ENCODE peak calls at places on chromosomes 13 and 19, in seven cellular contexts. One of them, this sample, is unnamed.

GRCh38 chr13:52750713-52751112 is 11.1 kb upstream of the CNMD start:
- DNase-seq in neural crest cell: no peak
- DNase-seq in activated CD4-positive, alpha-beta T cell treated with anti-CD3 and anti-CD28 coated beads for 1 hour: no peak
- DNase-seq in mucosa of descending colon: no peak
- DNase-seq in LoVo: no peak
- DNase-seq in KBM-7: no peak
- DNase-seq in PC-9: no peak
- DNase-seq in this sample: no peak

GRCh38 chr19:39843919-39844793 is 2.0 kb downstream of the FBL start:
- DNase-seq in neural crest cell: no peak
- DNase-seq in activated CD4-positive, alpha-beta T cell treated with anti-CD3 and anti-CD28 coated beads for 1 hour: no peak
- DNase-seq in mucosa of descending colon: peak
- DNase-seq in LoVo: peak
- DNase-seq in KBM-7: peak
- DNase-seq in PC-9: no peak
- DNase-seq in this sample: no peak

GRCh38 chr13:75485286-75486062 is 3.5 kb upstream of the TBC1D4 start:
- DNase-seq in neural crest cell: no peak
- DNase-seq in activated CD4-positive, alpha-beta T cell treated with anti-CD3 and anti-CD28 coated beads for 1 hour: no peak
- DNase-seq in mucosa of descending colon: no peak
- DNase-seq in LoVo: no peak
- DNase-seq in KBM-7: no peak
- DNase-seq in PC-9: peak
- DNase-seq in this sample: no peak

GRCh38 chr19:42363614-42364346 is 26.3 kb downstream of the CNFN start:
- DNase-seq in neural crest cell: no peak
- DNase-seq in activated CD4-positive, alpha-beta T cell treated with anti-CD3 and anti-CD28 coated beads for 1 hour: no peak
- DNase-seq in mucosa of descending colon: no peak
- DNase-seq in LoVo: no peak
- DNase-seq in KBM-7: peak
- DNase-seq in PC-9: no peak
- DNase-seq in this sample: no peak

GRCh38 chr19:51396175-51396574 is 5.8 kb upstream of the C19orf84 start:
- DNase-seq in neural crest cell: no peak
- DNase-seq in activated CD4-positive, alpha-beta T cell treated with anti-CD3 and anti-CD28 coated beads for 1 hour: no peak
- DNase-seq in mucosa of descending colon: no peak
- DNase-seq in LoVo: no peak
- DNase-seq in KBM-7: no peak
- DNase-seq in PC-9: no peak
- DNase-seq in this sample: no peak

GRCh38 chr13:40779049-40779448 is 8.1 kb upstream of the MRPS31 start:
- DNase-seq in neural crest cell: no peak
- DNase-seq in activated CD4-positive, alpha-beta T cell treated with anti-CD3 and anti-CD28 coated beads for 1 hour: no peak
- DNase-seq in mucosa of descending colon: no peak
- DNase-seq in LoVo: no peak
- DNase-seq in KBM-7: no peak
- DNase-seq in PC-9: no peak
- DNase-seq in this sample: no peak

GRCh38 chr19:29086182-29086581 is 126.8 kb downstream of the UQCRFS1 start:
- DNase-seq in neural crest cell: no peak
- DNase-seq in activated CD4-positive, alpha-beta T cell treated with anti-CD3 and anti-CD28 coated beads for 1 hour: no peak
- DNase-seq in mucosa of descending colon: no peak
- DNase-seq in LoVo: no peak
- DNase-seq in KBM-7: no peak
- DNase-seq in PC-9: no peak
- DNase-seq in this sample: no peak

GRCh38 chr19:13864513-13865242 is 12.3 kb upstream of the NANOS3 start:
- DNase-seq in neural crest cell: no peak
- DNase-seq in activated CD4-positive, alpha-beta T cell treated with anti-CD3 and anti-CD28 coated beads for 1 hour: no peak
- DNase-seq in mucosa of descending colon: no peak
- DNase-seq in LoVo: no peak
- DNase-seq in KBM-7: peak
- DNase-seq in PC-9: peak
- DNase-seq in this sample: peak

GRCh38 chr13:70107125-70107497 is 515 bp upstream of the ATXN8OS start:
- DNase-seq in neural crest cell: no peak
- DNase-seq in activated CD4-positive, alpha-beta T cell treated with anti-CD3 and anti-CD28 coated beads for 1 hour: no peak
- DNase-seq in mucosa of descending colon: no peak
- DNase-seq in LoVo: no peak
- DNase-seq in KBM-7: no peak
- DNase-seq in PC-9: no peak
- DNase-seq in this sample: no peak

GRCh38 chr13:37715606-37716015 is 117.0 kb upstream of the POSTN start:
- DNase-seq in neural crest cell: no peak
- DNase-seq in activated CD4-positive, alpha-beta T cell treated with anti-CD3 and anti-CD28 coated beads for 1 hour: no peak
- DNase-seq in mucosa of descending colon: no peak
- DNase-seq in LoVo: no peak
- DNase-seq in KBM-7: no peak
- DNase-seq in PC-9: peak
- DNase-seq in this sample: no peak

GRCh38 chr19:32857584-32857983 is 12.0 kb downstream of the SLC7A9 start:
- DNase-seq in neural crest cell: no peak
- DNase-seq in activated CD4-positive, alpha-beta T cell treated with anti-CD3 and anti-CD28 coated beads for 1 hour: no peak
- DNase-seq in mucosa of descending colon: no peak
- DNase-seq in LoVo: no peak
- DNase-seq in KBM-7: no peak
- DNase-seq in PC-9: no peak
- DNase-seq in this sample: no peak

GRCh38 chr13:113623491-113624234 is 34.3 kb downstream of the ATP4B start:
- DNase-seq in neural crest cell: peak
- DNase-seq in activated CD4-positive, alpha-beta T cell treated with anti-CD3 and anti-CD28 coated beads for 1 hour: no peak
- DNase-seq in mucosa of descending colon: no peak
- DNase-seq in LoVo: no peak
- DNase-seq in KBM-7: no peak
- DNase-seq in PC-9: no peak
- DNase-seq in this sample: no peak

GRCh38 chr19:2736550-2737190 is 3.1 kb downstream of the SLC39A3 start:
- DNase-seq in neural crest cell: no peak
- DNase-seq in activated CD4-positive, alpha-beta T cell treated with anti-CD3 and anti-CD28 coated beads for 1 hour: no peak
- DNase-seq in mucosa of descending colon: no peak
- DNase-seq in LoVo: no peak
- DNase-seq in KBM-7: no peak
- DNase-seq in PC-9: no peak
- DNase-seq in this sample: no peak